ENCODE peak calls at places on chromosomes 13 and 19, in four cellular contexts. Z is lung, S is NB4, M is suprapubic skin. I is an unnamed sample.

GRCh38 chr13:27574661-27575060 is 45.7 kb downstream of the LNX2 start:
- DNase-seq in S (no peak), Z (no peak), M (no peak), I (no peak)

GRCh38 chr19:28977826-28978225 is 235.1 kb downstream of the UQCRFS1 start:
- DNase-seq in M (no peak), S (no peak), Z (no peak), I (no peak)

GRCh38 chr13:28493740-28494536 is 990 bp downstream of the FLT1 start:
- DNase-seq in Z (no peak), S (no peak), M (no peak), I (no peak)

GRCh38 chr13:45859682-45860081 is 8.1 kb upstream of the SIAH3 start:
- DNase-seq in M (no peak), Z (no peak), S (no peak), I (no peak)

GRCh38 chr19:11059511-11060358 is 29.5 kb upstream of the LDLR start:
- DNase-seq in Z (no peak), S (no peak), M (no peak), I (no peak)

GRCh38 chr13:24097064-24097463 is 63.5 kb upstream of the SPATA13 start:
- DNase-seq in S (peak; percentile 63), Z (no peak), M (no peak), I (no peak)

GRCh38 chr13:57969961-57970360 is 338.4 kb downstream of the PCDH17 start:
- DNase-seq in Z (no peak), S (no peak), M (no peak), I (no peak)

GRCh38 chr13:113297370-113297871 is 382 bp downstream of the LAMP1 start:
- DNase-seq in S (peak; percentile 72), Z (peak; percentile 37), M (peak; percentile 73), I (peak; percentile 7)

GRCh38 chr13:39035204-39035603 is 2.7 kb downstream of the PROSER1 start:
- DNase-seq in S (peak; percentile 33), M (no peak), Z (no peak), I (no peak)

GRCh38 chr13:74062933-74063332 is 71.3 kb downstream of the KLF12 start:
- DNase-seq in Z (no peak), M (no peak), S (no peak), I (peak; percentile 1)

GRCh38 chr13:96091932-96092253 is 2.0 kb downstream of the HS6ST3 start:
- DNase-seq in Z (no peak), M (no peak), S (no peak), I (no peak)

GRCh38 chr19:2663920-2664571 is 38.4 kb downstream of the GNG7 start:
- DNase-seq in S (peak; percentile 27), Z (no peak), M (no peak), I (no peak)
- TF ChIP-seq CTCF in S (peak; percentile 24), Z (no peak), M (no peak), I (no peak)

GRCh38 chr19:498977-499623 is 2.8 kb downstream of the MADCAM1 start:
- DNase-seq in S (no peak), Z (no peak), M (no peak), I (no peak)
- TF ChIP-seq CTCF in S (no peak), Z (no peak), M (no peak), I (no peak)

DNA sequence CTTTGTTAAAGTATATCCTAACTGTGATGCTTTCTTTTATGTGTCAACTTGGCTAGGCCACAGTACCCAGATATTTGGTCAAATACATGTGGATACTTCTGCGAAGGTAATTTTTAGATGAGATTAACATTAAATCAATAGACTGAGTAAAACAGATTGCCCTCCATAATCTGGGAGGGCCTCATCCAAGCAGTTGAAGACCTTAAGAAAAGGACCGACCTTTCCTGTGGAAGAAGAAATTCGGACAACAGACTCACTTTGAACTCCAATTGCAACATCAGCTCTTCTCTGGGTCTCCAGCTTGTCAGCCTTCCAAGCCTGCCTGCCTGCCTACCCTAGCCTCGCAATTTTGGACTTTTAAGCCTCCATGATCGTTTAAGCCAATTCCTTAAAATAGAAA is 57.9 kb upstream of the DOCK9 start:
- DNase-seq in M (no peak), S (no peak), Z (peak; percentile 16), I (no peak)
- TF ChIP-seq CTCF in M (no peak), S (no peak), Z (no peak), I (no peak)

DNA sequence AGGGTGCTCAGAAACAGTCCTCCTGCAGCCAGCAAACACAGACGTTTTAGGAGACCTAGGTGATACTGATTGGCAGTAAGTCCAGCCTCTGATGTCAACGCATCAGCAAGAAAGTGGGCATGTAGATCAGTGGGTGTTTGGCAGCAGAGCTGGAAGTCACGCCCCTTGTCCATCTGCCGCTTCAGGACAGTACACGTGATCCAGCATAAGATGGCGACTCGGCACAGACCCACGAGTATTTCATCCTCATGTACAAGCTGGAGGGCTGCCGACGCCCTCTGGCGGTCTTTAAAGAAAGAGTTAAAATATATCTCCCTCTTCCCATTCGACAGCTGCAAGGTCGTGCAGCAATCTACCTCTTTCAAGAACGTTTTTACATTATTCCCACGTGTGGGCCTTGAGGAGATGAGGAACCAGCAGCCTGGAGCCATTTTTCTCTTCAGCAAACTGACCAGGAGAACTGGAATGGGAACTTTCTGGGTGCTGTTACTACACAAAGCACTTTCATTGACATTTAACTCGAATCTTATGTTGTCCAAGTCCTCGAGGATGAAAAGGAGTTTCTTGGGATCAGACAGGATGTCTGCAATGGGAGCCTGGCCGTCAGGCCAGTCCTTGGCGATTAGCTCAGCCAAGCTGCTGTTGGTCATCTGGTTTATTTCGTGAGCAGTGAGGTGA is 22.3 kb downstream of the NLRP11 start:
- DNase-seq in Z (peak; percentile 38), S (peak; percentile 85), M (no peak), I (peak; percentile 32)
- TF ChIP-seq CTCF in Z (peak; percentile 4), S (peak; percentile 41), M (no peak), I (no peak)

I was measured in thyroid gland.